ENCODE peak calls at places on chromosomes 12 and 14, in five cellular contexts. F is stimulated activated CD8-positive, alpha-beta memory T cell treated with anti-CD3 and anti-CD28 coated beads, Interleukin-7, amount 100 ng/mL, for 4 hours; G is adipocyte; R is AG04450; Y is T follicular helper cell. M is an unnamed sample.

GRCh38 chr14:67622675-67623074 is 3.0 kb downstream of the ARG2 start:
- DNase-seq in F (no peak), G (peak), R (no peak), Y (no peak), M (no peak)

GRCh38 chr14:44613061-44613712 is 106.1 kb upstream of the FSCB start:
- DNase-seq in F (no peak), G (no peak), R (no peak), Y (no peak), M (no peak)

GRCh38 chr12:18165422-18165871 is 75.5 kb upstream of the RERGL start:
- DNase-seq in F (no peak), G (peak), R (no peak), Y (no peak), M (no peak)

GRCh38 chr12:116697305-116698130 is 40.4 kb downstream of the SPRING1 start:
- DNase-seq in F (no peak), G (no peak), R (no peak), Y (no peak), M (no peak)

GRCh38 chr12:53115112-53115890 is 12.0 kb downstream of the SOAT2 start:
- DNase-seq in F (no peak), G (no peak), R (no peak), Y (no peak), M (no peak)

GRCh38 chr14:95265106-95266094 is 54.3 kb downstream of the CLMN start:
- DNase-seq in F (no peak), G (peak), R (peak), Y (no peak), M (no peak)

GRCh38 chr12:121893901-121894540 is 5.4 kb downstream of the PSMD9 start:
- DNase-seq in F (no peak), G (peak), R (peak), Y (no peak), M (no peak)

GRCh38 chr12:116442981-116443380 is 116.2 kb upstream of the MAP1LC3B2 start:
- DNase-seq in F (no peak), G (peak), R (no peak), Y (no peak), M (no peak)

GRCh38 chr14:33567003-33567735 is 383.7 kb downstream of the EGLN3 start:
- DNase-seq in F (no peak), G (no peak), R (no peak), Y (no peak), M (no peak)

GRCh38 chr12:16593546-16593945 is 12.4 kb downstream of the LMO3 start:
- DNase-seq in F (no peak), G (no peak), R (no peak), Y (no peak), M (no peak)

GRCh38 chr14:87483651-87484260 is 509.2 kb downstream of the GALC start:
- DNase-seq in F (no peak), G (no peak), R (peak), Y (no peak), M (no peak)

GRCh38 chr12:7349418-7349817 is 45.5 kb downstream of the ACSM4 start:
- DNase-seq in F (no peak), G (no peak), R (no peak), Y (no peak), M (no peak)

GRCh38 chr12:15693233-15693911 is 95.8 kb downstream of the EPS8 start:
- DNase-seq in F (no peak), G (no peak), R (peak), Y (no peak), M (no peak)

GRCh38 chr12:85865905-85866304 is 8.2 kb upstream of the NTS start:
- DNase-seq in F (no peak), G (no peak), R (no peak), Y (no peak), M (no peak)

GRCh38 chr12:3216097-3216496 is 138.9 kb downstream of the TSPAN9 start:
- DNase-seq in F (no peak), G (no peak), R (no peak), Y (no peak), M (no peak)

GRCh38 chr14:75487155-75487671 is 35.1 kb upstream of the BATF start:
- DNase-seq in F (no peak), G (no peak), R (no peak), Y (no peak), M (no peak)

GRCh38 chr12:51326762-51327439 is 2.9 kb upstream of the BIN2 start:
- DNase-seq in F (no peak), G (peak), R (no peak), Y (no peak), M (no peak)